ENCODE peak calls at places on chromosome 20, in eight cellular contexts. Q, Y, P, C, B, O, H and U are unnamed samples.

GRCh38 chr20:58550661-58551060 is 35.5 kb upstream of the APCDD1L start:
- DNase-seq in Q (peak; percentile 15), Y (no peak), P (no peak), C (no peak), B (no peak), O (peak; percentile 8), H (no peak), U (no peak)

GRCh38 chr20:57547250-57547649 is 13.7 kb upstream of the PCK1 start:
- DNase-seq in Q (no peak), Y (no peak), P (no peak), C (no peak), B (no peak), O (no peak), H (no peak), U (peak; percentile 73)

GRCh38 chr20:57008217-57008616 is 258.2 kb downstream of the BMP7 start:
- DNase-seq in Q (no peak), Y (no peak), P (no peak), C (no peak), B (no peak), O (no peak), H (no peak), U (no peak)

GRCh38 chr20:26135325-26136110 is 438.9 kb upstream of the ZNF337 start:
- DNase-seq in Q (no peak), Y (no peak), P (no peak), C (no peak), B (no peak), O (no peak), H (no peak), U (no peak)

GRCh38 chr20:19887566-19888268 is 129.4 kb upstream of the NAA20 start:
- DNase-seq in Q (no peak), Y (no peak), P (no peak), C (no peak), B (no peak), O (no peak), H (no peak), U (no peak)

GRCh38 chr20:62876826-62877728 is 15.5 kb upstream of the TCFL5 start:
- DNase-seq in Q (no peak), Y (peak; percentile 58), P (peak; percentile 50), C (peak; percentile 82), B (peak; percentile 91), O (peak; percentile 50), H (no peak), U (no peak)

GRCh38 chr20:38987777-38988176 is 25.6 kb downstream of the DHX35 start:
- DNase-seq in Q (no peak), Y (no peak), P (no peak), C (no peak), B (no peak), O (no peak), H (peak; percentile 25), U (no peak)

GRCh38 chr20:48845000-48845399 is 17.2 kb upstream of the PREX1 start:
- DNase-seq in Q (no peak), Y (no peak), P (no peak), C (no peak), B (no peak), O (no peak), H (no peak), U (no peak)

GRCh38 chr20:46018611-46019010 is 9.9 kb downstream of the MMP9 start:
- DNase-seq in Q (no peak), Y (no peak), P (no peak), C (no peak), B (no peak), O (no peak), H (no peak), U (no peak)

GRCh38 chr20:64244870-64245603 is 10.5 kb upstream of the PCMTD2 start:
- DNase-seq in Q (no peak), Y (no peak), P (no peak), C (no peak), B (no peak), O (peak; percentile 10), H (no peak), U (peak; percentile 35)

GRCh38 chr20:13221673-13222318 is 722 bp downstream of the ISM1 start:
- DNase-seq in Q (peak; percentile 45), Y (peak; percentile 75), P (peak; percentile 46), C (peak; percentile 62), B (peak; percentile 58), O (peak; percentile 75), H (peak; percentile 83), U (peak; percentile 66)

GRCh38 chr20:63215101-63216040 is 560 bp downstream of the YTHDF1 start:
- DNase-seq in Q (peak; percentile 45), Y (peak; percentile 40), P (peak; percentile 23), C (no peak), B (no peak), O (no peak), H (peak; percentile 78), U (no peak)

GRCh38 chr20:48165401-48165685 is 380.1 kb upstream of the SULF2 start:
- DNase-seq in Q (no peak), Y (peak; percentile 70), P (no peak), C (no peak), B (no peak), O (no peak), H (no peak), U (no peak)

GRCh38 chr20:49534314-49534713 is 33.6 kb downstream of the PTGIS start:
- DNase-seq in Q (peak; percentile 56), Y (peak; percentile 64), P (peak; percentile 52), C (no peak), B (no peak), O (peak; percentile 77), H (peak; percentile 89), U (no peak)

GRCh38 chr20:945841-946240 is 29.7 kb upstream of the ANGPT4 start:
- DNase-seq in Q (no peak), Y (no peak), P (no peak), C (no peak), B (no peak), O (no peak), H (no peak), U (peak; percentile 28)

GRCh38 chr20:45867811-45868176 is 10.4 kb downstream of the ZSWIM3 start:
- DNase-seq in Q (no peak), Y (no peak), P (no peak), C (no peak), B (no peak), O (no peak), H (no peak), U (no peak)

GRCh38 chr20:17738154-17738553 is 38.4 kb downstream of the BANF2 start:
- DNase-seq in Q (no peak), Y (no peak), P (no peak), C (no peak), B (no peak), O (no peak), H (no peak), U (no peak)

GRCh38 chr20:50535162-50535561 is 25.0 kb downstream of the PTPN1 start:
- DNase-seq in Q (no peak), Y (no peak), P (no peak), C (no peak), B (no peak), O (no peak), H (no peak), U (no peak)

GRCh38 chr20:50534567-50534966 is 24.4 kb downstream of the PTPN1 start:
- DNase-seq in Q (no peak), Y (no peak), P (no peak), C (peak; percentile 30), B (no peak), O (no peak), H (no peak), U (no peak)

GRCh38 chr20:50538276-50538675 is 28.1 kb downstream of the PTPN1 start:
- DNase-seq in Q (no peak), Y (no peak), P (no peak), C (no peak), B (no peak), O (no peak), H (no peak), U (no peak)

GRCh38 chr20:50537546-50538201 is 27.5 kb downstream of the PTPN1 start:
- DNase-seq in Q (no peak), Y (no peak), P (no peak), C (no peak), B (no peak), O (no peak), H (no peak), U (no peak)

GRCh38 chr20:50536333-50536732 is 26.1 kb downstream of the PTPN1 start:
- DNase-seq in Q (no peak), Y (no peak), P (no peak), C (no peak), B (no peak), O (no peak), H (no peak), U (no peak)
- H3K4me1 ChIP-seq in Q (no peaks in the 10 kb centered on the region), Y (peaks cover 12% of the 10 kb centered on the region), P (peaks cover 41% of the 10 kb centered on the region), C (peaks cover 68% of the 10 kb centered on the region), B (peaks cover 4% of the 10 kb centered on the region), O (no peaks in the 10 kb centered on the region), H (no peaks in the 10 kb centered on the region), U (peaks cover 11% of the 10 kb centered on the region)

DNA sequence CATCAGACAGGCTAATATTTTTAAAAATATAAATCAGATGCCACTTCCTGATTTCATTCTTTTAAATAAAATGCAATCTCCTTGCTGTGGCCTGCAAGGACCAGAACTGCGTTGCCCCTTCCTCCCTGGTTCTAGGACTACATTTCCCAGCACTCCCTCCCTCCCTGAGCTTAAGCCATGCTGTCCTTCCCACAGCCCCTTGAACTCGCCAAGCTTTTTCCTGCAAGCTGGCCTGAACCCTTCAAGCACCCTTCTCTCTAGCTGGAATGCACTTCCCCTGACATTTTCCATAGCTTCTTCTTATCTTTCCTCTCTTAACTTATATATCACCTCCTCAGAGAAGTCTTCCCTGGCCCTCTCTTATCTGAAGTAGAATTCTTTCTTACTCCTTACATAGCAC is 6.1 kb upstream of the DOK5 start:
- DNase-seq in Q (no peak), Y (no peak), P (no peak), C (no peak), B (no peak), O (peak; percentile 56), H (peak; percentile 71), U (no peak)
- H3K4me1 ChIP-seq in Q (no peaks in the 10 kb centered on the region), Y (no peaks in the 10 kb centered on the region), P (no peaks in the 10 kb centered on the region), C (peaks cover 4% of the 10 kb centered on the region), B (no peaks in the 10 kb centered on the region), O (no peaks in the 10 kb centered on the region), H (no peaks in the 10 kb centered on the region), U (no peaks in the 10 kb centered on the region)

GRCh38 chr20:32893263-32893877 is 34.6 kb downstream of the EFCAB8 start:
- DNase-seq in Q (no peak), Y (no peak), P (no peak), C (no peak), B (no peak), O (no peak), H (no peak), U (no peak)

GRCh38 chr20:32893878-32894483 is 35.3 kb downstream of the EFCAB8 start:
- DNase-seq in Q (no peak), Y (peak; percentile 34), P (no peak), C (no peak), B (no peak), O (peak; percentile 85), H (peak; percentile 90), U (no peak)

GRCh38 chr20:32891926-32892660 is 33.4 kb downstream of the EFCAB8 start:
- DNase-seq in Q (no peak), Y (no peak), P (no peak), C (no peak), B (no peak), O (no peak), H (no peak), U (no peak)

GRCh38 chr20:32896521-32897280 is 38.0 kb downstream of the EFCAB8 start:
- DNase-seq in Q (no peak), Y (no peak), P (no peak), C (no peak), B (no peak), O (no peak), H (no peak), U (no peak)

GRCh38 chr20:32894711-32895355 is 36.1 kb downstream of the EFCAB8 start:
- DNase-seq in Q (no peak), Y (no peak), P (no peak), C (no peak), B (no peak), O (no peak), H (no peak), U (no peak)
- H3K4me1 ChIP-seq in Q (no peaks in the 10 kb centered on the region), Y (no peaks in the 10 kb centered on the region), P (no peaks in the 10 kb centered on the region), C (no peaks in the 10 kb centered on the region), B (no peaks in the 10 kb centered on the region), O (no peaks in the 10 kb centered on the region), H (peaks cover 5% of the 10 kb centered on the region), U (no peaks in the 10 kb centered on the region)

GRCh38 chr20:23710771-23711170 is 21.9 kb upstream of the CST4 start:
- DNase-seq in Q (no peak), Y (no peak), P (no peak), C (no peak), B (no peak), O (no peak), H (no peak), U (no peak)
- H3K4me1 ChIP-seq in Q (no peaks in the 10 kb centered on the region), Y (no peaks in the 10 kb centered on the region), P (no peaks in the 10 kb centered on the region), C (no peaks in the 10 kb centered on the region), B (no peaks in the 10 kb centered on the region), O (no peaks in the 10 kb centered on the region), H (no peaks in the 10 kb centered on the region), U (no peaks in the 10 kb centered on the region)